ENCODE peak calls at places on chromosome 18, in four cellular contexts. One of them, this sample, is unnamed.

GRCh38 chr18:48996901-48997463 is 46.2 kb upstream of the SMAD7 start:
- DNase-seq in AG04450: no peak
- DNase-seq in CD4-positive, CD25-positive, alpha-beta regulatory T cell: peak; percentile 75
- DNase-seq in BE2C: no peak
- DNase-seq in this sample: peak; percentile 25

GRCh38 chr18:65968605-65969004 is 217.8 kb downstream of the CDH7 start:
- DNase-seq in AG04450: no peak
- DNase-seq in BE2C: no peak
- DNase-seq in CD4-positive, CD25-positive, alpha-beta regulatory T cell: no peak
- DNase-seq in this sample: no peak

GRCh38 chr18:74748809-74749208 is 151.1 kb downstream of the ZNF407 start:
- DNase-seq in AG04450: no peak
- DNase-seq in BE2C: no peak
- DNase-seq in CD4-positive, CD25-positive, alpha-beta regulatory T cell: no peak
- DNase-seq in this sample: no peak

GRCh38 chr18:5106730-5107129 is 90.3 kb downstream of the AKAIN1 start:
- DNase-seq in CD4-positive, CD25-positive, alpha-beta regulatory T cell: no peak
- DNase-seq in AG04450: no peak
- DNase-seq in BE2C: no peak
- DNase-seq in this sample: no peak

GRCh38 chr18:5464241-5464640 is 79.6 kb downstream of the EPB41L3 start:
- DNase-seq in CD4-positive, CD25-positive, alpha-beta regulatory T cell: no peak
- DNase-seq in BE2C: no peak
- DNase-seq in AG04450: no peak
- DNase-seq in this sample: no peak

GRCh38 chr18:12883003-12883683 is 894 bp downstream of the PTPN2 start:
- DNase-seq in CD4-positive, CD25-positive, alpha-beta regulatory T cell: no peak
- DNase-seq in BE2C: no peak
- DNase-seq in AG04450: no peak
- DNase-seq in this sample: no peak

GRCh38 chr18:34767601-34768027 is 57.5 kb downstream of the DTNA start:
- DNase-seq in CD4-positive, CD25-positive, alpha-beta regulatory T cell: no peak
- DNase-seq in BE2C: no peak
- DNase-seq in AG04450: peak; percentile 77
- DNase-seq in this sample: no peak

GRCh38 chr18:45169610-45170009 is 445.7 kb upstream of the SLC14A2 start:
- DNase-seq in BE2C: no peak
- DNase-seq in CD4-positive, CD25-positive, alpha-beta regulatory T cell: no peak
- DNase-seq in AG04450: peak; percentile 42
- DNase-seq in this sample: no peak

GRCh38 chr18:66729459-66730239 is 125.8 kb upstream of the CDH19 start:
- DNase-seq in AG04450: no peak
- DNase-seq in BE2C: no peak
- DNase-seq in CD4-positive, CD25-positive, alpha-beta regulatory T cell: no peak
- DNase-seq in this sample: no peak

GRCh38 chr18:30763913-30764350 is 278.6 kb downstream of the DSC3 start:
- DNase-seq in BE2C: no peak
- DNase-seq in CD4-positive, CD25-positive, alpha-beta regulatory T cell: no peak
- DNase-seq in AG04450: no peak
- DNase-seq in this sample: no peak

GRCh38 chr18:57141208-57142129 is 5.4 kb upstream of the BOD1L2 start:
- DNase-seq in CD4-positive, CD25-positive, alpha-beta regulatory T cell: no peak
- DNase-seq in BE2C: no peak
- DNase-seq in AG04450: no peak
- DNase-seq in this sample: no peak

GRCh38 chr18:23812566-23813440 is 123.5 kb downstream of the LAMA3 start:
- DNase-seq in CD4-positive, CD25-positive, alpha-beta regulatory T cell: peak; percentile 35
- DNase-seq in AG04450: no peak
- DNase-seq in BE2C: no peak
- DNase-seq in this sample: no peak

GRCh38 chr18:54218299-54218698 is 6.2 kb downstream of the MBD2 start:
- DNase-seq in CD4-positive, CD25-positive, alpha-beta regulatory T cell: no peak
- DNase-seq in AG04450: no peak
- DNase-seq in BE2C: no peak
- DNase-seq in this sample: no peak
- H3K4me3 ChIP-seq in CD4-positive, CD25-positive, alpha-beta regulatory T cell: peak overlapping the region; percentile 2
- H3K4me3 ChIP-seq in AG04450: no peak overlapping the region
- H3K4me3 ChIP-seq in BE2C: no peak overlapping the region
- H3K4me3 ChIP-seq in this sample: no peak overlapping the region

GRCh38 chr18:38456253-38456652 is 890.7 kb upstream of the CELF4 start:
- DNase-seq in AG04450: no peak
- DNase-seq in CD4-positive, CD25-positive, alpha-beta regulatory T cell: no peak
- DNase-seq in BE2C: no peak
- DNase-seq in this sample: no peak

GRCh38 chr18:38460657-38461056 is 895.1 kb upstream of the CELF4 start:
- DNase-seq in AG04450: no peak
- DNase-seq in CD4-positive, CD25-positive, alpha-beta regulatory T cell: no peak
- DNase-seq in BE2C: no peak
- DNase-seq in this sample: no peak

GRCh38 chr18:38458673-38459072 is 893.1 kb upstream of the CELF4 start:
- DNase-seq in CD4-positive, CD25-positive, alpha-beta regulatory T cell: no peak
- DNase-seq in BE2C: no peak
- DNase-seq in AG04450: no peak
- DNase-seq in this sample: no peak

GRCh38 chr18:38459595-38459994 is 894.0 kb upstream of the CELF4 start:
- DNase-seq in AG04450: no peak
- DNase-seq in BE2C: no peak
- DNase-seq in CD4-positive, CD25-positive, alpha-beta regulatory T cell: no peak
- DNase-seq in this sample: no peak

GRCh38 chr18:38459086-38459485 is 893.5 kb upstream of the CELF4 start:
- DNase-seq in CD4-positive, CD25-positive, alpha-beta regulatory T cell: no peak
- DNase-seq in BE2C: no peak
- DNase-seq in AG04450: no peak
- DNase-seq in this sample: no peak
- H3K4me3 ChIP-seq in CD4-positive, CD25-positive, alpha-beta regulatory T cell: no peak overlapping the region
- H3K4me3 ChIP-seq in BE2C: no peak overlapping the region
- H3K4me3 ChIP-seq in AG04450: no peak overlapping the region
- H3K4me3 ChIP-seq in this sample: no peak overlapping the region

DNA sequence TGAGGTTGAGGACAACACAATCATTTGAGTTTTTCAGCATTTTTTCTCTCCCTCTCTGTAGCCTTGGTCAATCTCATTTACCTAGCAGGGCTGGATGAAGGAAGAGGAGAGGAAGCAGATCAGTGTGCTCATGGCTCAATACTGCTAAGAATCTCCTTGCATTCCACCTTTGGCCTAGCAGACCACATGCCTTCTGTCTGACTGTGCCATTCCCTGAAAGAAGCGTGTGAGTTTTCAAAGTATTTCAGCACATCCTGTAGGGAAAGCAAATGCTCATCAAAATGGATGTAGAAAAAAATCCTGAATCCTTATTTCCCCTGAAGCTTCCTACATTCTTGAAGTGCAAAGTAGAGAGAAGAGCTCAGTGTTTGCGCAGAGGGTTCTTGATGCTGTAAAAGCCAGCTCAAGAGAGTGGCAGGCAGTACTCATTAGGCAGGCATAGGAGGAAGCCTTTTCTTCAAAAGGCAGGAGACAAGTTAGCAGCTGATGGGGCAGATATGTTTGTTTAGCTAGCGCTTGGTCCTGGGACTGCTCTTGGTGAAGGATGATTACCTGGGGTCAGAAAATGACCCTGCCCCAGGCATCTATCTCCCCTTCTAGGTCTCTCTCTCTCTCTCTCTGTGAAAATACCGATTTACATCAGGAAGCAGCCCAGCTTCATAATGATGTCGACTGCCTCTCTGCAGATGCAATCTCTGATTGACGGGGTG is 14.4 kb upstream of the PIK3C3 start:
- DNase-seq in BE2C: no peak
- DNase-seq in CD4-positive, CD25-positive, alpha-beta regulatory T cell: no peak
- DNase-seq in AG04450: peak; percentile 88
- DNase-seq in this sample: no peak
- H3K4me3 ChIP-seq in BE2C: no peak overlapping the region
- H3K4me3 ChIP-seq in CD4-positive, CD25-positive, alpha-beta regulatory T cell: no peak overlapping the region
- H3K4me3 ChIP-seq in AG04450: no peak overlapping the region
- H3K4me3 ChIP-seq in this sample: no peak overlapping the region

GRCh38 chr18:59143441-59143840 is 3.8 kb downstream of the SEC11C start:
- DNase-seq in CD4-positive, CD25-positive, alpha-beta regulatory T cell: no peak
- DNase-seq in BE2C: no peak
- DNase-seq in AG04450: no peak
- DNase-seq in this sample: no peak

GRCh38 chr18:59140287-59140885 is 702 bp downstream of the SEC11C start:
- DNase-seq in AG04450: no peak
- DNase-seq in BE2C: no peak
- DNase-seq in CD4-positive, CD25-positive, alpha-beta regulatory T cell: no peak
- DNase-seq in this sample: no peak

GRCh38 chr18:59139615-59140286 is at the start of gene SEC11C:
- DNase-seq in AG04450: peak; percentile 85
- DNase-seq in CD4-positive, CD25-positive, alpha-beta regulatory T cell: peak; percentile 99
- DNase-seq in BE2C: peak; percentile 92
- DNase-seq in this sample: peak; percentile 93

GRCh38 chr18:59142274-59142673 is 2.6 kb downstream of the SEC11C start:
- DNase-seq in AG04450: no peak
- DNase-seq in BE2C: no peak
- DNase-seq in CD4-positive, CD25-positive, alpha-beta regulatory T cell: peak; percentile 22
- DNase-seq in this sample: no peak

GRCh38 chr18:59141294-59142068 is 1.8 kb downstream of the SEC11C start:
- DNase-seq in CD4-positive, CD25-positive, alpha-beta regulatory T cell: peak; percentile 25
- DNase-seq in BE2C: no peak
- DNase-seq in AG04450: no peak
- DNase-seq in this sample: no peak
- H3K4me3 ChIP-seq in CD4-positive, CD25-positive, alpha-beta regulatory T cell: peak overlapping the region; percentile 85
- H3K4me3 ChIP-seq in BE2C: no peak overlapping the region
- H3K4me3 ChIP-seq in AG04450: no peak overlapping the region
- H3K4me3 ChIP-seq in this sample: no peak overlapping the region

DNA sequence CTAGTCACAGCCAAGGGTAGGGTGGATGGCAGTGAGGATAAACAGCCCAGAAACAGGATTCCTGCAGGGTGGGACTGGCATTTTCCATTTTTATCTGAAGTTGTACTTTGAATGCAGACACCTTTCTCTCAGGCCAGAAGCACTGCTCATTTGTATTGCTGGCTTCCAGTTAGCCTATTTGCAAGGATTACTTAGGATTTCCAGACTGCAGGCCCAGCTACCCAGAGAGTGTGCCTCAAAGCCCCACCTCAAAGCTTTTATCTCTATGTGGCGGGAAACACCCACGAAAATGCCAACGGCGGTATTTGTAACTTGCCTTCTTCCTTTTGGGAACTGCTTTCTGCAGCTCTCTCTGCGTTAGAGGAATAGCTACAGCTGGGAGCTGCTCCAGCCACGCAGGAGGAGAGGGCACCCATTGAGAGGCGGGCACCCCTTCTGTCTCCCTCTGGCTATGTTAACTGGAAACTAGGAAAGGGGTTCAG is 144.8 kb downstream of the TGIF1 start:
- DNase-seq in CD4-positive, CD25-positive, alpha-beta regulatory T cell: no peak
- DNase-seq in AG04450: no peak
- DNase-seq in BE2C: no peak
- DNase-seq in this sample: no peak
- H3K4me3 ChIP-seq in CD4-positive, CD25-positive, alpha-beta regulatory T cell: peak overlapping the region; percentile 94
- H3K4me3 ChIP-seq in AG04450: peak overlapping the region; percentile 76
- H3K4me3 ChIP-seq in BE2C: peak overlapping the region; percentile 36
- H3K4me3 ChIP-seq in this sample: peak overlapping the region; percentile 53

GRCh38 chr18:51193621-51194287 is 3.7 kb downstream of the MEX3C start:
- DNase-seq in CD4-positive, CD25-positive, alpha-beta regulatory T cell: no peak
- DNase-seq in AG04450: no peak
- DNase-seq in BE2C: no peak
- DNase-seq in this sample: no peak
- H3K4me3 ChIP-seq in CD4-positive, CD25-positive, alpha-beta regulatory T cell: peak overlapping the region; percentile 97
- H3K4me3 ChIP-seq in AG04450: peak overlapping the region; percentile 90
- H3K4me3 ChIP-seq in BE2C: peak overlapping the region; percentile 85
- H3K4me3 ChIP-seq in this sample: peak overlapping the region; percentile 5

DNA sequence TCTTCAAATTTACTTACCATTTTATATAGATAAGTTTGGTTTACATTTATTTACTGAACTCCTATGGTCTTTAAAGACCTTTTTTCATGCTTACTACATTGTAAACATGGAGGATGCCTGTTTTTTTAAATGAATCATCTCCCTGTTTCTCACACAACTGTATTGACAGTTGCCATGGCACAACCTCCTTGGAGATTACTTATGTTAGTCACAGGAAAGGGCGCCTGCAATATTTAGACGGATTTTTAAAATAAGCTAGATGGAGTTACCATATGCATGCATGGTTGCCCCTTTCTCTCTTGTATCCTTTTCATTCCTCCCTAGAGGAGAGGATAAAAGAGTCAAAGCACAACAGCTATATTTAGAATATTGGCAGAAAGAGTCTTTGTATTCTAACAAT is 34.8 kb upstream of the CCDC102B start:
- DNase-seq in BE2C: no peak
- DNase-seq in CD4-positive, CD25-positive, alpha-beta regulatory T cell: no peak
- DNase-seq in AG04450: no peak
- DNase-seq in this sample: no peak
- H3K4me3 ChIP-seq in BE2C: no peak overlapping the region
- H3K4me3 ChIP-seq in CD4-positive, CD25-positive, alpha-beta regulatory T cell: no peak overlapping the region
- H3K4me3 ChIP-seq in AG04450: no peak overlapping the region
- H3K4me3 ChIP-seq in this sample: no peak overlapping the region

GRCh38 chr18:4004176-4004829 is 450.8 kb downstream of the DLGAP1 start:
- DNase-seq in BE2C: no peak
- DNase-seq in CD4-positive, CD25-positive, alpha-beta regulatory T cell: no peak
- DNase-seq in AG04450: no peak
- DNase-seq in this sample: no peak
- H3K4me3 ChIP-seq in BE2C: no peak overlapping the region
- H3K4me3 ChIP-seq in CD4-positive, CD25-positive, alpha-beta regulatory T cell: no peak overlapping the region
- H3K4me3 ChIP-seq in AG04450: no peak overlapping the region
- H3K4me3 ChIP-seq in this sample: no peak overlapping the region

GRCh38 chr18:76953186-76953982 is 131.0 kb downstream of the ZNF236 start:
- DNase-seq in CD4-positive, CD25-positive, alpha-beta regulatory T cell: no peak
- DNase-seq in BE2C: no peak
- DNase-seq in AG04450: no peak
- DNase-seq in this sample: no peak

GRCh38 chr18:76952747-76953146 is 130.4 kb downstream of the ZNF236 start:
- DNase-seq in BE2C: no peak
- DNase-seq in CD4-positive, CD25-positive, alpha-beta regulatory T cell: no peak
- DNase-seq in AG04450: no peak
- DNase-seq in this sample: no peak

GRCh38 chr18:76957384-76958355 is 135.3 kb downstream of the ZNF236 start:
- DNase-seq in CD4-positive, CD25-positive, alpha-beta regulatory T cell: no peak
- DNase-seq in BE2C: no peak
- DNase-seq in AG04450: no peak
- DNase-seq in this sample: no peak

GRCh38 chr18:76956648-76957047 is 134.3 kb downstream of the ZNF236 start:
- DNase-seq in AG04450: no peak
- DNase-seq in CD4-positive, CD25-positive, alpha-beta regulatory T cell: no peak
- DNase-seq in BE2C: no peak
- DNase-seq in this sample: no peak

DNA sequence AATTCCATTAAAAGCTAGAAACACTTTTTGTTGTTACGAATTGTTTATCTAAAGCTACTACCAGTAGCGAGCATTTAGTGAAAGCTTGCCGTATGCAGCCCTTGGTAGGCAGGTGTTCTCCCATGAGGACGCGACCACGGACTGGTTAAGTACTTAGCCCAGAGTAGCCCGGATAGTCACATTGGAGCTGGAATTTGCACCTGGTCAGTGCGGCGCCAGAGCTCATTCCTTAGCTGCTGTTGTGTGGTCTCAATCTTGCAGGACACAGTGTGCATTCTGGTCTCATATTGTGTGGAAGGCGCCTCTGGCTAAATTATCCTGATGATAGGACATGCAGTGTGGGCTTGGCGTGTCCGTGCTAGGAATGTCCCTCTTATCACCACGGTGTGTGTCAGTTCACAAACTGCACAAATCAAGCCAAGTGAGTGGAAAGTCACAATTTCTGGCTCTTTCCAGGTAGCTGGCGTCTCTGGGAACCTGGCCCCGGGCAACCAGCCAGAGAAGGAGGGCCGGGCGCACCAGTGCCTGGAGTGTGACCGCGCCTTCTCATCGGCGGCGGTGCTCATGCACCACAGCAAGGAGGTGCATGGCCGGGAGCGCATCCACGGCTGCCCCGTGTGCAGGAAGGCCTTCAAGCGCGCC is 133.3 kb downstream of the ZNF236 start:
- DNase-seq in BE2C: no peak
- DNase-seq in CD4-positive, CD25-positive, alpha-beta regulatory T cell: no peak
- DNase-seq in AG04450: no peak
- DNase-seq in this sample: no peak
- H3K4me3 ChIP-seq in BE2C: no peak overlapping the region
- H3K4me3 ChIP-seq in CD4-positive, CD25-positive, alpha-beta regulatory T cell: no peak overlapping the region
- H3K4me3 ChIP-seq in AG04450: no peak overlapping the region
- H3K4me3 ChIP-seq in this sample: no peak overlapping the region

GRCh38 chr18:32441536-32441935 is 29.1 kb downstream of the GAREM1 start:
- DNase-seq in AG04450: no peak
- DNase-seq in CD4-positive, CD25-positive, alpha-beta regulatory T cell: no peak
- DNase-seq in BE2C: no peak
- DNase-seq in this sample: no peak
- H3K4me3 ChIP-seq in AG04450: no peak overlapping the region
- H3K4me3 ChIP-seq in CD4-positive, CD25-positive, alpha-beta regulatory T cell: no peak overlapping the region
- H3K4me3 ChIP-seq in BE2C: no peak overlapping the region
- H3K4me3 ChIP-seq in this sample: no peak overlapping the region